ENCODE peak calls at places on chromosomes 11 and 22, in four cellular contexts. O is H1, J is mesendoderm, X is trophoblast cell. R is an unnamed sample.

GRCh38 chr11:132064987-132065620 is 694.7 kb downstream of the NTM start:
- DNase-seq in J (no peak), X (peak; percentile 25), O (no peak), R (no peak)

GRCh38 chr11:1239596-1240205 is 16.8 kb downstream of the MUC5B start:
- DNase-seq in J (no peak), X (no peak), O (no peak), R (no peak)

GRCh38 chr11:119734788-119735187 is 5.8 kb upstream of the NECTIN1 start:
- DNase-seq in O (no peak), X (no peak), J (no peak), R (no peak)

GRCh38 chr22:50730941-50731661 is 6.9 kb upstream of the ACR start:
- DNase-seq in X (no peak), O (peak; percentile 54), J (peak; percentile 18), R (no peak)

GRCh38 chr11:11543656-11544055 is 78.1 kb downstream of the GALNT18 start:
- DNase-seq in O (no peak), X (no peak), J (no peak), R (no peak)

GRCh38 chr22:46053563-46054090 is 76.7 kb upstream of the WNT7B start:
- DNase-seq in J (no peak), X (no peak), O (no peak), R (no peak)

GRCh38 chr11:89583580-89583979 is 92.4 kb upstream of the NOX4 start:
- DNase-seq in X (no peak), J (no peak), O (no peak), R (no peak)

GRCh38 chr11:93655581-93656255 is 5.8 kb upstream of the CEP295 start:
- DNase-seq in O (no peak), J (no peak), X (no peak), R (no peak)

GRCh38 chr11:122895591-122895990 is 13.0 kb downstream of the JHY start:
- DNase-seq in J (no peak), O (no peak), X (no peak), R (no peak)

GRCh38 chr11:116148056-116148455 is 624.7 kb downstream of the BUD13 start:
- DNase-seq in J (peak; percentile 74), X (no peak), O (no peak), R (peak; percentile 54)

GRCh38 chr11:16883179-16883578 is 131.0 kb downstream of the PLEKHA7 start:
- DNase-seq in O (no peak), J (peak; percentile 94), X (peak; percentile 46), R (no peak)

GRCh38 chr11:2898366-2899079 is 12.9 kb upstream of the CDKN1C start:
- DNase-seq in X (peak; percentile 52), J (peak; percentile 25), O (no peak), R (no peak)

GRCh38 chr22:27490080-27490479 is 311.5 kb downstream of the MN1 start:
- DNase-seq in X (no peak), O (no peak), J (no peak), R (no peak)

GRCh38 chr22:40276877-40277823 is 69.2 kb upstream of the ADSL start:
- DNase-seq in J (no peak), O (no peak), X (no peak), R (no peak)

GRCh38 chr11:47105541-47105940 is 71.1 kb downstream of the ARFGAP2 start:
- DNase-seq in X (no peak), O (no peak), J (no peak), R (no peak)

GRCh38 chr22:33806191-33806590 is 114.1 kb downstream of the LARGE1 start:
- DNase-seq in J (no peak), O (no peak), X (no peak), R (no peak)

GRCh38 chr11:85756401-85757200 is 54.3 kb downstream of the SYTL2 start:
- DNase-seq in O (no peak), X (no peak), J (no peak), R (no peak)

GRCh38 chr11:92380882-92381281 is 156.3 kb downstream of the FAT3 start:
- DNase-seq in X (no peak), O (no peak), J (no peak), R (no peak)

GRCh38 chr11:2302844-2303626 is 1.2 kb downstream of the TSPAN32 start:
- DNase-seq in J (no peak), O (no peak), X (no peak), R (peak; percentile 11)

GRCh38 chr11:126661051-126661450 is 305.6 kb downstream of the ST3GAL4 start:
- DNase-seq in J (no peak), O (no peak), X (no peak), R (no peak)

GRCh38 chr11:115912484-115912945 is 408.3 kb upstream of the CADM1 start:
- DNase-seq in X (peak; percentile 12), O (no peak), J (peak; percentile 68), R (peak; percentile 43)

GRCh38 chr11:129846508-129847335 is 31.1 kb downstream of the TMEM45B start:
- DNase-seq in J (no peak), X (peak; percentile 33), O (no peak), R (no peak)

GRCh38 chr11:23961503-23962338 is 535.1 kb upstream of the LUZP2 start:
- DNase-seq in X (no peak), J (no peak), O (no peak), R (no peak)

GRCh38 chr11:131637469-131638175 is 267.2 kb downstream of the NTM start:
- DNase-seq in X (no peak), O (no peak), J (no peak), R (no peak)

GRCh38 chr11:215581-216037 is 8.1 kb downstream of the RIC8A start:
- DNase-seq in J (peak; percentile 16), X (peak; percentile 63), O (no peak), R (peak; percentile 22)

GRCh38 chr11:67280341-67280790 is 8.7 kb upstream of the ANKRD13D start:
- DNase-seq in X (no peak), J (no peak), O (no peak), R (no peak)

GRCh38 chr22:40247976-40248375 is 70.3 kb downstream of the TNRC6B start:
- DNase-seq in J (no peak), X (no peak), O (no peak), R (no peak)

GRCh38 chr11:45146072-45147016 is at the start of gene PRDM11:
- DNase-seq in O (peak; percentile 65), X (peak; percentile 69), J (peak; percentile 65), R (peak; percentile 39)

GRCh38 chr11:68441466-68442230 is 18.9 kb upstream of the PPP6R3 start:
- DNase-seq in X (no peak), J (no peak), O (no peak), R (no peak)

GRCh38 chr11:113131036-113131775 is 170.0 kb downstream of the NCAM1 start:
- DNase-seq in X (no peak), O (no peak), J (no peak), R (no peak)

GRCh38 chr11:118660646-118661424 is 18.6 kb downstream of the TREH start:
- DNase-seq in O (no peak), J (no peak), X (no peak), R (peak; percentile 36)

GRCh38 chr11:108431997-108432396 is 35.3 kb downstream of the C11orf65 start:
- DNase-seq in X (no peak), O (no peak), J (no peak), R (no peak)

GRCh38 chr22:43879901-43880742 is 11.7 kb downstream of the PNPLA5 start:
- DNase-seq in X (no peak), O (no peak), J (no peak), R (no peak)

GRCh38 chr11:10414181-10414580 is 40.9 kb upstream of the AMPD3 start:
- DNase-seq in X (no peak), O (no peak), J (no peak), R (no peak)

GRCh38 chr11:20070459-20070858 is 89.8 kb downstream of the DBX1 start:
- DNase-seq in J (no peak), X (no peak), O (no peak), R (no peak)

GRCh38 chr11:11332141-11332710 is 20.8 kb downstream of the CSNK2A3 start:
- DNase-seq in J (no peak), X (peak; percentile 59), O (no peak), R (peak; percentile 39)

GRCh38 chr22:48577691-48578090 is 1250.0 kb downstream of the BRD1 start:
- DNase-seq in X (no peak), O (no peak), J (no peak), R (no peak)

GRCh38 chr11:117720061-117720511 is 76.9 kb downstream of the DSCAML1 start:
- DNase-seq in O (no peak), X (no peak), J (no peak), R (peak; percentile 66)

DNA sequence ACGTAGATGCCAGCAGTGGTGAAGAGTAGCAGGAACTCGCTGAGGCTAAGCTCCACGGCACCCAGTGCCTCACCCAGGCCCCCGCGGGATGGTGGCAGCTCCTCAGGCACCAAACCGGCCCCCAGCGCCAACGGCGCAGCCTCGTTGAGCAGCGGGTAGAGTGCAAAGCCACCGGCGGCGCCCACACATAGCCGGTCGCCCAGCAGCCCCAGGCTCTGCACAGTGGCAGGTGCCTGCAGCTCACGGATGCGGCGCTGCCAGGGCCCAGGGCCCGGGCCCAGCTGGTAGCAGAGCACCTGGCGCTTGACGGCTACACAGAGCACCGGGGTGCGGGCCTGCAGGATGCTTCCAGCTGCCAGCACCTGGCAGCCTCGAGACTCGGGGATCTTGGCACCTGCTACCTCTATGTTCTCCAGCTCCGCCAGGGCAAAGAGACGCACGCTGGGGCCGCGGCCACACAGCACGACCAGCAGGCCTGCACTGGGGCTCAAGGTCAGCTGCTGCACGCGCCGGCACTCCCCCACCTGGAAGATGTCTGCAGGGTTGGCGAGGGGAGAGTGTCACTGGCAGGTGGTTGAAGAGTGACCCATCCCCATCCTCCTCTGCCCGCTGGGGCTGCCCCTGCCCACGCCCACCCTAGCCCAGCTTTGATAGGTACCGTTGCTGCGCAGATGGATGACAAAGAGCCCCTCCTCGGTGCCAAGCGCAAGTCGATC is 14.8 kb downstream of the CDC42BPG start:
- DNase-seq in O (no peak), J (no peak), X (no peak), R (no peak)
- H2BK5ac ChIP-seq in O (no peak overlapping the region), J (no peak overlapping the region), X (no peak overlapping the region), R (no peak overlapping the region)

DNA sequence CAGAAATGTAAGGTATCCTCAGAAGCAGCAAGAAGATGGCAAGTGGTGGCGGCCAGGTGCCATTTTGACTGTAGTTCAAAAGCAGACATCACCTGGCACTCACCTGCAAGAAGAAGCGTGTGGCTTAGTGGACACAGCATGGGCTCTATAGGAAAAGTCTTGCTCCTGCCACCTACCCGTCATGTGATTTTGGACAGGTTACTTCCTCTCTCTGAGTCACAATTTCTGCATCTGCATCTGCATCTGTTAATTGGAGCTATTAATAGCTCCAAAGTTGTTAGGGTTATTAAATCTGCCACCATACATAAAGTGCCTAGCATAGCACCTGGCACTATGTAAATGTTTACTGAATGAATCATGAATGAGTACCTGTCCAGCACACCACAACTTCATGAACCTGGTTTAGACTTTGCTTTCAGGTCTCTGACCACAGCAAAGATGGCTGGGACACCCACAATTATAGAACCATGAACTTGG is 16.8 kb downstream of the RAB30 start:
- DNase-seq in X (no peak), O (no peak), J (no peak), R (no peak)
- H3K79me2 ChIP-seq in X (no peaks in the 10 kb centered on the region), O (no peaks in the 10 kb centered on the region), J (no peaks in the 10 kb centered on the region), R (no peaks in the 10 kb centered on the region)

DNA sequence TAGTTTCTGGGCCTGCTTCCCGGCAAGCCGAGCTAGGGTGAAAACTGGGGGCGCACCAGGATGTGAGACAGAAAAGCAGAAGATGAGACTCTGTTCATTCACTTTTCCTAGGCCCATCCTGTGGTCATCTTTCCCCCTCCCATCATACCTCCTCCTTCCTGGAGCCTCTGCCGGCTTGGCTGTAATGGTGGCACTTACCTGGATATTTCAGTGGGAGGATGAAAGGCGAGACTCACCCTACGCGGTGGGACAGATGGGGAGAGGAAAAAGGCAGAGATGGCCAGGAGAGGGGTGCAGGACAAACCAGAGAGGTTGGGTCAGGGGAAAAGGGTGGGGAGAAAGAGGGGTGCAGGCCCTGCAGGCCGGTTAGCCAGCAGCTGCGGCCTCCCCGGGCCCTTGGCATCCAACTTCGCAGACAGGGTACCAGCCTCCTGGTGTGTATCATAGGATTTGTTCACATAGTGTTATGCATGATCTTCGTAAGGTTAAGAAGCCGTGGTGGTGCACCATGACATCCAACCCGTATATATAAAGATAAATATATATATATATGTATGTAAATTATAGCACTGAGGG is 41.5 kb upstream of the NNMT start:
- DNase-seq in O (no peak), J (no peak), X (no peak), R (no peak)
- H3K4ac ChIP-seq in O (no peak overlapping the region), J (no peak overlapping the region), X (no peak overlapping the region), R (no peak overlapping the region)

GRCh38 chr11:59769828-59770227 is 14.7 kb downstream of the STX3 start:
- DNase-seq in J (no peak), O (no peak), X (no peak), R (no peak)
- H2BK5ac ChIP-seq in J (no peak overlapping the region), O (no peak overlapping the region), X (no peak overlapping the region), R (no peak overlapping the region)

R was measured in H9.